ENCODE peak calls at places on chromosomes 16 and 17, in five cellular contexts. K is CD4-positive, CD25-positive, alpha-beta regulatory T cell; R is HFF-Myc; E is fibroblast of mammary gland; C is stomach. Y is an unnamed sample.
A peak's percentile ranks its signal among the peaks of the same experiment; 100 is the strongest.

GRCh38 chr17:8880466-8880865 is 13.0 kb upstream of the PIK3R6 start:
- DNase-seq in K (no peak), R (no peak), E (no peak), C (no peak), Y (no peak)

GRCh38 chr17:17377071-17377487 is 73.9 kb downstream of the NT5M start:
- DNase-seq in K (no peak), C (no peak), E (no peak), R (no peak), Y (no peak)

GRCh38 chr17:67293251-67294203 is 48.5 kb upstream of the HELZ start:
- DNase-seq in R (no peak), E (peak; percentile 53), K (peak; percentile 79), C (peak; percentile 75), Y (peak; percentile 35)

GRCh38 chr16:48682971-48683370 is 73.0 kb upstream of the N4BP1 start:
- DNase-seq in E (no peak), C (no peak), K (no peak), R (no peak), Y (no peak)

GRCh38 chr16:86379505-86379846 is 130.9 kb upstream of the FOXF1 start:
- DNase-seq in K (no peak), R (no peak), C (no peak), E (peak; percentile 42), Y (no peak)

GRCh38 chr17:2041561-2042354 is at the start of gene OVCA2:
- DNase-seq in R (peak; percentile 85), C (peak; percentile 97), E (peak; percentile 91), K (peak; percentile 96), Y (peak; percentile 82)

GRCh38 chr16:84228321-84228838 is 11.4 kb downstream of the KCNG4 start:
- DNase-seq in C (no peak), R (peak; percentile 61), E (peak; percentile 93), K (no peak), Y (no peak)

GRCh38 chr16:77844801-77845200 is 56.4 kb downstream of the VAT1L start:
- DNase-seq in R (no peak), K (no peak), C (no peak), E (no peak), Y (no peak)

GRCh38 chr17:81354944-81355327 is 40.3 kb upstream of the BAHCC1 start:
- DNase-seq in E (no peak), R (no peak), C (no peak), K (no peak), Y (no peak)

GRCh38 chr17:431494-431893 is 78.9 kb upstream of the RPH3AL start:
- DNase-seq in R (no peak), E (no peak), C (no peak), K (no peak), Y (no peak)

GRCh38 chr17:21302711-21303425 is 18.4 kb downstream of the MAP2K3 start:
- DNase-seq in E (no peak), K (no peak), R (no peak), C (no peak), Y (no peak)

GRCh38 chr16:79366635-79367034 is 233.9 kb downstream of the MAF start:
- DNase-seq in K (no peak), E (no peak), R (no peak), C (no peak), Y (no peak)

GRCh38 chr17:32627233-32628008 is 140.6 kb downstream of the CDK5R1 start:
- DNase-seq in K (no peak), E (peak; percentile 10), C (no peak), R (no peak), Y (no peak)

GRCh38 chr16:67482260-67482924 is 955 bp downstream of the AGRP start:
- DNase-seq in C (no peak), K (peak; percentile 10), R (no peak), E (no peak), Y (no peak)

GRCh38 chr17:66353937-66354401 is 51.6 kb downstream of the PRKCA start:
- DNase-seq in E (peak; percentile 61), C (no peak), R (no peak), K (no peak), Y (no peak)

GRCh38 chr17:77327566-77328463 is 187.0 kb downstream of the SEC14L1 start:
- DNase-seq in K (no peak), E (no peak), R (no peak), C (peak; percentile 22), Y (no peak)

GRCh38 chr17:29835438-29836351 is 94.3 kb downstream of the SSH2 start:
- DNase-seq in R (no peak), C (peak; percentile 54), K (no peak), E (peak; percentile 72), Y (no peak)

GRCh38 chr16:12347365-12347764 is 370.8 kb downstream of the SNX29 start:
- DNase-seq in K (no peak), C (no peak), E (no peak), R (no peak), Y (no peak)

GRCh38 chr17:10295728-10296343 is 77.0 kb downstream of the MYH13 start:
- DNase-seq in R (peak; percentile 33), C (no peak), K (peak; percentile 38), E (peak; percentile 69), Y (no peak)

GRCh38 chr16:10760863-10761262 is 17.2 kb downstream of the NUBP1 start:
- DNase-seq in C (no peak), E (no peak), K (no peak), R (no peak), Y (no peak)

GRCh38 chr17:65194670-65195334 is 57.6 kb downstream of the RGS9 start:
- DNase-seq in R (no peak), C (peak; percentile 46), K (no peak), E (no peak), Y (no peak)

GRCh38 chr16:2954228-2954627 is 9.8 kb upstream of the KREMEN2 start:
- DNase-seq in C (no peak), E (no peak), R (no peak), K (no peak), Y (no peak)

GRCh38 chr17:64984776-64985521 is 65.7 kb upstream of the LRRC37A3 start:
- DNase-seq in C (no peak), R (no peak), K (peak; percentile 91), E (peak; percentile 16), Y (no peak)

GRCh38 chr16:85720319-85720637 is 30.6 kb downstream of the C16orf74 start:
- DNase-seq in E (no peak), K (no peak), R (no peak), C (peak; percentile 47), Y (no peak)

GRCh38 chr17:36532435-36532975 is 2.2 kb downstream of the MYO19 start:
- DNase-seq in E (no peak), C (no peak), R (no peak), K (no peak), Y (no peak)

GRCh38 chr16:3998793-3999478 is 117.3 kb downstream of the ADCY9 start:
- DNase-seq in E (peak; percentile 57), K (no peak), R (no peak), C (no peak), Y (no peak)

GRCh38 chr17:2062571-2063183 is 7.8 kb downstream of the HIC1 start:
- DNase-seq in C (no peak), E (no peak), K (no peak), R (no peak), Y (no peak)

GRCh38 chr17:49967621-49968379 is 1.2 kb upstream of the DLX4 start:
- DNase-seq in R (no peak), C (no peak), E (no peak), K (no peak), Y (no peak)
- H3K4me3 ChIP-seq in R (peak overlapping the region; percentile 35), C (peak overlapping the region; percentile 62), E (no peak overlapping the region), K (peak overlapping the region; percentile 2), Y (peak overlapping the region; percentile 72)

GRCh38 chr16:57985204-57986121 is 14.5 kb upstream of the CNGB1 start:
- DNase-seq in E (no peak), R (no peak), K (no peak), C (no peak), Y (no peak)
- H3K4me3 ChIP-seq in E (peak overlapping the region; percentile 36), R (peak overlapping the region; percentile 45), K (peak overlapping the region; percentile 19), C (peak overlapping the region; percentile 65), Y (peak overlapping the region; percentile 43)

GRCh38 chr17:39618956-39619785 is 7.6 kb upstream of the PPP1R1B start:
- DNase-seq in R (no peak), K (no peak), E (no peak), C (no peak), Y (no peak)
- H3K4me3 ChIP-seq in R (no peak overlapping the region), K (no peak overlapping the region), E (no peak overlapping the region), C (no peak overlapping the region), Y (no peak overlapping the region)

GRCh38 chr16:53084141-53084541 is 29.4 kb downstream of the CHD9 start:
- DNase-seq in E (no peak), C (no peak), K (no peak), R (no peak), Y (no peak)

GRCh38 chr16:53085539-53086450 is 31.0 kb downstream of the CHD9 start:
- DNase-seq in K (no peak), E (peak; percentile 80), C (no peak), R (peak; percentile 87), Y (no peak)

GRCh38 chr16:53087101-53087500 is 32.3 kb downstream of the CHD9 start:
- DNase-seq in C (no peak), E (peak; percentile 87), R (no peak), K (no peak), Y (no peak)

GRCh38 chr16:53083123-53083522 is 28.3 kb downstream of the CHD9 start:
- DNase-seq in K (no peak), C (no peak), R (no peak), E (no peak), Y (no peak)

GRCh38 chr16:53084736-53085538 is 30.1 kb downstream of the CHD9 start:
- DNase-seq in C (no peak), K (no peak), E (no peak), R (no peak), Y (no peak)
- H3K4me3 ChIP-seq in C (no peak overlapping the region), K (no peak overlapping the region), E (no peak overlapping the region), R (peak overlapping the region; percentile 12), Y (no peak overlapping the region)

DNA sequence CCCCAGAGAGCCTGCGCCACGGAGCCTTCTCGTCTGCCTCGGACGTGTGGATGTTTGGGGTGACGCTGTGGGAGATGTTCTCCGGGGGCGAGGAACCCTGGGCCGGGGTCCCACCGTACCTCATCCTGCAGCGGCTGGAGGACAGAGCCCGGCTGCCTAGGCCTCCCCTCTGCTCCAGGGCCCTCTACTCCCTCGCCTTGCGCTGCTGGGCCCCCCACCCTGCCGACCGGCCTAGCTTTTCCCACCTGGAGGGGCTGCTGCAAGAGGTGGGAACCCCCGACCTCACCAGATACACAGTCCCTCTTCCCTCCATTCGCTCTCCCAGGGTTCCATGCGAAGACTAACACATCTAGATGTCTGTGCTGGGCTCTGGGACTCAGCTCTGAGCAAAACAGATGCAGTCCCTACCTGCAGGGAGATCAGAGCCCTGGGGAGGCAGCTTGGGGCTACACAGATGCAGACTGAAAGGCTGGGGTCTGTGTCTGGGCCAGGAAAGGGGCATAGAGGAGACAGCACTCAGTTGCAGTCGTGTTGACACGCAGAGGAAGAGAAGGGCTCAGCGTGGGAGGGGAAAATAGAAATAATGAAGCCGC is 3.7 kb downstream of the TNK1 start:
- DNase-seq in R (no peak), E (no peak), C (no peak), K (no peak), Y (no peak)
- H3K4me3 ChIP-seq in R (peak overlapping the region; percentile 40), E (peak overlapping the region; percentile 22), C (peak overlapping the region; percentile 53), K (peak overlapping the region; percentile 37), Y (peak overlapping the region; percentile 58)

DNA sequence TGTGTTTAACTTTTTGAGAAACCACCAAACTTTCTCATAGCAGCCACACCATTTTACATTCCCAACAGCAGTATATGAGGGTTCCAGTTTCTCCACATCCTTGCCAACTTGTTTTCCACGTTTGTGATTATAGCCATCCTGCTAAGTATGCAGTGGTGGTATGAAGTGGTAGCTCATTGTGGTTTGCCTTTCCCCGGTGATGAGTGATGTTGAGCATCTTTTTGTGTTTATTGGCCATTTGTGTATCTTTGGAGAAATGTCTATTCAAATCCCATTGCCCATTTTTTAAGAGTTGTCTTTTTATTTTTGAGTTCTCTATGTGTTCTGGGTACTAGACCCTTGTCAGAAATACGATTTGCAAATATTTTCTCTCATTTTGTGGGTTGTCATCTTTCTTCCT is 17.4 kb downstream of the SF3B3 start:
- DNase-seq in R (no peak), C (no peak), K (no peak), E (no peak), Y (no peak)
- H3K4me3 ChIP-seq in R (no peak overlapping the region), C (no peak overlapping the region), K (no peak overlapping the region), E (no peak overlapping the region), Y (no peak overlapping the region)